ENCODE peak calls at places on chromosomes 2 and 18, in six cellular contexts. N, S, Q, C, E and M are unnamed samples.

GRCh38 chr2:29518988-29519925 is 402.1 kb downstream of the ALK start:
- DNase-seq in N (no peak), S (no peak), Q (no peak), C (no peak), E (peak), M (peak)

GRCh38 chr2:4673025-4673489 is 969.7 kb downstream of the DCDC2C start:
- DNase-seq in N (peak), S (peak), Q (no peak), C (no peak), E (no peak), M (peak)

GRCh38 chr2:70627499-70627898 is 73.9 kb upstream of the TGFA start:
- DNase-seq in N (peak), S (peak), Q (no peak), C (no peak), E (no peak), M (peak)

GRCh38 chr2:222708274-222708710 is 36.8 kb downstream of the MOGAT1 start:
- DNase-seq in N (peak), S (peak), Q (peak), C (peak), E (no peak), M (peak)

GRCh38 chr18:79769698-79770500 is 27.8 kb upstream of the KCNG2 start:
- DNase-seq in N (no peak), S (no peak), Q (no peak), C (no peak), E (no peak), M (no peak)

GRCh38 chr18:73645175-73645715 is 502.4 kb downstream of the FBXO15 start:
- DNase-seq in N (no peak), S (no peak), Q (no peak), C (no peak), E (no peak), M (peak)

GRCh38 chr2:1594281-1595171 is 149.8 kb downstream of the PXDN start:
- DNase-seq in N (no peak), S (no peak), Q (no peak), C (no peak), E (no peak), M (no peak)

GRCh38 chr2:169285528-169285927 is 76.8 kb downstream of the LRP2 start:
- DNase-seq in N (no peak), S (no peak), Q (no peak), C (no peak), E (no peak), M (no peak)

GRCh38 chr18:23243178-23243577 is 107.9 kb downstream of the CABLES1 start:
- DNase-seq in N (no peak), S (no peak), Q (no peak), C (no peak), E (no peak), M (no peak)

GRCh38 chr2:174635015-174635593 is 37.5 kb upstream of the WIPF1 start:
- DNase-seq in N (no peak), S (no peak), Q (no peak), C (no peak), E (no peak), M (no peak)

GRCh38 chr2:23404426-23404825 is 19.4 kb downstream of the KLHL29 start:
- DNase-seq in N (peak), S (peak), Q (no peak), C (no peak), E (peak), M (peak)

GRCh38 chr2:74695663-74696062 is 41.6 kb downstream of the SEMA4F start:
- DNase-seq in N (no peak), S (no peak), Q (no peak), C (no peak), E (no peak), M (no peak)

GRCh38 chr18:26686532-26686931 is 138.2 kb upstream of the KCTD1 start:
- DNase-seq in N (no peak), S (no peak), Q (no peak), C (no peak), E (no peak), M (no peak)

GRCh38 chr2:96336873-96337272 is 1.3 kb downstream of the NCAPH start:
- DNase-seq in N (no peak), S (no peak), Q (no peak), C (no peak), E (no peak), M (no peak)

GRCh38 chr2:112033600-112033999 is 21.5 kb upstream of the TMEM87B start:
- DNase-seq in N (peak), S (no peak), Q (no peak), C (no peak), E (no peak), M (peak)

GRCh38 chr2:196168181-196168580 is 3.2 kb downstream of the STK17B start:
- DNase-seq in N (peak), S (no peak), Q (no peak), C (no peak), E (no peak), M (peak)

GRCh38 chr2:227576812-227577211 is 21.9 kb upstream of the SCYGR2 start:
- DNase-seq in N (no peak), S (no peak), Q (no peak), C (no peak), E (no peak), M (no peak)

GRCh38 chr2:55431982-55432627 is 12.4 kb upstream of the CCDC88A start:
- DNase-seq in N (peak), S (no peak), Q (no peak), C (no peak), E (no peak), M (peak)

GRCh38 chr2:53787255-53787910 is 539 bp downstream of the ERLEC1 start:
- DNase-seq in N (peak), S (no peak), Q (no peak), C (no peak), E (no peak), M (peak)

GRCh38 chr2:27885656-27886055 is 4.5 kb downstream of the RBKS start:
- DNase-seq in N (no peak), S (no peak), Q (no peak), C (no peak), E (no peak), M (no peak)

GRCh38 chr2:215609089-215610032 is 173.5 kb upstream of the FN1 start:
- DNase-seq in N (peak), S (no peak), Q (no peak), C (no peak), E (no peak), M (no peak)

GRCh38 chr2:26653207-26654060 is 12.3 kb upstream of the CIB4 start:
- DNase-seq in N (no peak), S (no peak), Q (no peak), C (no peak), E (no peak), M (no peak)

GRCh38 chr2:176552456-176553135 is 283.4 kb downstream of the MTX2 start:
- DNase-seq in N (peak), S (no peak), Q (no peak), C (no peak), E (peak), M (peak)

GRCh38 chr18:62085766-62086165 is 101.1 kb downstream of the PIGN start:
- DNase-seq in N (no peak), S (no peak), Q (no peak), C (no peak), E (no peak), M (no peak)

GRCh38 chr2:161983010-161983651 is 90.9 kb downstream of the DPP4 start:
- DNase-seq in N (peak), S (no peak), Q (no peak), C (no peak), E (no peak), M (peak)

GRCh38 chr2:85340034-85340892 is 12.5 kb upstream of the TGOLN2 start:
- DNase-seq in N (no peak), S (no peak), Q (no peak), C (no peak), E (no peak), M (no peak)

GRCh38 chr2:159084395-159085370 is 116.2 kb downstream of the TANC1 start:
- DNase-seq in N (peak), S (no peak), Q (no peak), C (no peak), E (no peak), M (no peak)

GRCh38 chr18:33873127-33873526 is 295.1 kb downstream of the ASXL3 start:
- DNase-seq in N (no peak), S (no peak), Q (no peak), C (no peak), E (no peak), M (no peak)

GRCh38 chr18:79521806-79522205 is 126.1 kb downstream of the NFATC1 start:
- DNase-seq in N (no peak), S (no peak), Q (no peak), C (no peak), E (no peak), M (no peak)

GRCh38 chr2:191612496-191612895 is 65.4 kb upstream of the NABP1 start:
- DNase-seq in N (peak), S (no peak), Q (no peak), C (no peak), E (peak), M (peak)

GRCh38 chr2:128362889-128363228 is 44.2 kb upstream of the HS6ST1 start:
- DNase-seq in N (peak), S (no peak), Q (no peak), C (no peak), E (peak), M (no peak)

GRCh38 chr2:16328521-16329190 is 337.0 kb downstream of the CYRIA start:
- DNase-seq in N (no peak), S (no peak), Q (no peak), C (no peak), E (no peak), M (no peak)